ENCODE peak calls at places on chromosomes 13 and 19, in seven cellular contexts. A, C, P, L, F, O and M are unnamed samples.
A peak's percentile ranks its signal among the peaks of the same experiment; 100 is the strongest.

GRCh38 chr19:47026889-47027288 is 7.3 kb downstream of the NPAS1 start:
- DNase-seq in A (no peak), C (no peak), P (no peak), L (no peak), F (no peak), O (no peak), M (no peak)

GRCh38 chr19:27966390-27966816 is 1246.5 kb downstream of the UQCRFS1 start:
- DNase-seq in A (no peak), C (no peak), P (peak; percentile 2), L (no peak), F (peak; percentile 41), O (no peak), M (no peak)

GRCh38 chr13:44710576-44710975 is 134.4 kb upstream of the TSC22D1 start:
- DNase-seq in A (no peak), C (no peak), P (peak; percentile 83), L (no peak), F (peak; percentile 94), O (no peak), M (peak; percentile 44)

GRCh38 chr19:11541238-11541637 is 2.6 kb downstream of the CNN1 start:
- DNase-seq in A (no peak), C (no peak), P (no peak), L (no peak), F (no peak), O (no peak), M (no peak)

GRCh38 chr19:13172335-13173128 is 22.3 kb downstream of the IER2 start:
- DNase-seq in A (no peak), C (peak; percentile 20), P (peak; percentile 82), L (no peak), F (peak; percentile 95), O (no peak), M (no peak)

GRCh38 chr13:22073718-22074117 is 402.8 kb downstream of the FGF9 start:
- DNase-seq in A (no peak), C (no peak), P (no peak), L (no peak), F (no peak), O (no peak), M (no peak)

GRCh38 chr19:48333467-48334384 is 8.4 kb downstream of the EMP3 start:
- DNase-seq in A (peak; percentile 33), C (peak; percentile 88), P (peak; percentile 74), L (peak; percentile 64), F (peak; percentile 98), O (peak; percentile 97), M (peak; percentile 86)

GRCh38 chr13:112983428-112984196 is 14.6 kb downstream of the MCF2L start:
- DNase-seq in A (no peak), C (peak; percentile 59), P (no peak), L (no peak), F (no peak), O (no peak), M (no peak)

GRCh38 chr13:24505256-24505655 is 7.3 kb downstream of the PARP4 start:
- DNase-seq in A (no peak), C (no peak), P (no peak), L (no peak), F (peak; percentile 24), O (no peak), M (no peak)

GRCh38 chr13:92346046-92346445 is 880.6 kb upstream of the GPC6 start:
- DNase-seq in A (no peak), C (no peak), P (no peak), L (no peak), F (no peak), O (no peak), M (no peak)

GRCh38 chr13:41019027-41019487 is at the start of gene ELF1:
- DNase-seq in A (no peak), C (peak; percentile 11), P (peak; percentile 78), L (no peak), F (peak; percentile 66), O (peak; percentile 7), M (no peak)

GRCh38 chr19:7529246-7529600 is 6.3 kb upstream of the PNPLA6 start:
- DNase-seq in A (no peak), C (no peak), P (no peak), L (no peak), F (no peak), O (no peak), M (no peak)

GRCh38 chr19:29887498-29887897 is 54.5 kb upstream of the URI1 start:
- DNase-seq in A (no peak), C (no peak), P (no peak), L (no peak), F (peak; percentile 8), O (no peak), M (no peak)

GRCh38 chr13:41231786-41232185 is 31.6 kb downstream of the MTRF1 start:
- DNase-seq in A (no peak), C (peak; percentile 1), P (no peak), L (no peak), F (peak; percentile 18), O (no peak), M (no peak)

GRCh38 chr19:29118384-29118783 is 94.6 kb downstream of the UQCRFS1 start:
- DNase-seq in A (no peak), C (no peak), P (no peak), L (no peak), F (no peak), O (no peak), M (no peak)

GRCh38 chr13:40974460-40975407 is 44.4 kb downstream of the ELF1 start:
- DNase-seq in A (no peak), C (no peak), P (no peak), L (no peak), F (peak; percentile 43), O (peak; percentile 15), M (no peak)